ENCODE peak calls at places on chromosomes 3 and 15, in eight cellular contexts. One of them, this sample, is unnamed.

GRCh38 chr3:170089862-170090600 is 52.2 kb downstream of the GPR160 start:
- DNase-seq in uterus: no peak
- DNase-seq in astrocyte of the cerebellum: no peak
- DNase-seq in suprapubic skin: no peak
- DNase-seq in naive thymus-derived CD4-positive, alpha-beta T cell: no peak
- DNase-seq in WERI-Rb-1: no peak
- DNase-seq in neuronal stem cell: no peak
- DNase-seq in IMR-90: no peak
- DNase-seq in this sample: no peak

GRCh38 chr3:46447535-46447934 is 17.2 kb downstream of the LTF start:
- DNase-seq in naive thymus-derived CD4-positive, alpha-beta T cell: no peak
- DNase-seq in WERI-Rb-1: peak
- DNase-seq in suprapubic skin: no peak
- DNase-seq in IMR-90: no peak
- DNase-seq in uterus: no peak
- DNase-seq in neuronal stem cell: no peak
- DNase-seq in astrocyte of the cerebellum: no peak
- DNase-seq in this sample: no peak

GRCh38 chr3:52507359-52507758 is 12.2 kb downstream of the STAB1 start:
- DNase-seq in IMR-90: peak
- DNase-seq in suprapubic skin: no peak
- DNase-seq in WERI-Rb-1: no peak
- DNase-seq in uterus: no peak
- DNase-seq in astrocyte of the cerebellum: no peak
- DNase-seq in neuronal stem cell: no peak
- DNase-seq in naive thymus-derived CD4-positive, alpha-beta T cell: no peak
- DNase-seq in this sample: no peak

GRCh38 chr3:39185326-39185958 is 7.0 kb downstream of the XIRP1 start:
- DNase-seq in WERI-Rb-1: no peak
- DNase-seq in uterus: no peak
- DNase-seq in neuronal stem cell: no peak
- DNase-seq in naive thymus-derived CD4-positive, alpha-beta T cell: no peak
- DNase-seq in astrocyte of the cerebellum: no peak
- DNase-seq in suprapubic skin: no peak
- DNase-seq in IMR-90: no peak
- DNase-seq in this sample: no peak

GRCh38 chr3:138842483-138843188 is 7.9 kb upstream of the PIK3CB start:
- DNase-seq in naive thymus-derived CD4-positive, alpha-beta T cell: no peak
- DNase-seq in WERI-Rb-1: no peak
- DNase-seq in neuronal stem cell: no peak
- DNase-seq in uterus: no peak
- DNase-seq in suprapubic skin: no peak
- DNase-seq in IMR-90: no peak
- DNase-seq in astrocyte of the cerebellum: no peak
- DNase-seq in this sample: no peak

GRCh38 chr3:56783644-56784451 is 17.9 kb downstream of the ARHGEF3 start:
- DNase-seq in uterus: peak
- DNase-seq in IMR-90: peak
- DNase-seq in suprapubic skin: no peak
- DNase-seq in astrocyte of the cerebellum: peak
- DNase-seq in naive thymus-derived CD4-positive, alpha-beta T cell: no peak
- DNase-seq in neuronal stem cell: no peak
- DNase-seq in WERI-Rb-1: no peak
- DNase-seq in this sample: peak

GRCh38 chr3:30682434-30683155 is 76.2 kb downstream of the TGFBR2 start:
- DNase-seq in astrocyte of the cerebellum: no peak
- DNase-seq in WERI-Rb-1: no peak
- DNase-seq in uterus: no peak
- DNase-seq in IMR-90: no peak
- DNase-seq in neuronal stem cell: no peak
- DNase-seq in naive thymus-derived CD4-positive, alpha-beta T cell: no peak
- DNase-seq in suprapubic skin: no peak
- DNase-seq in this sample: no peak

GRCh38 chr3:115663414-115663813 is 40.1 kb downstream of the GAP43 start:
- DNase-seq in suprapubic skin: no peak
- DNase-seq in naive thymus-derived CD4-positive, alpha-beta T cell: no peak
- DNase-seq in neuronal stem cell: no peak
- DNase-seq in astrocyte of the cerebellum: no peak
- DNase-seq in WERI-Rb-1: no peak
- DNase-seq in uterus: no peak
- DNase-seq in IMR-90: no peak
- DNase-seq in this sample: no peak

GRCh38 chr3:54696313-54696712 is 231.5 kb downstream of the LRTM1 start:
- DNase-seq in suprapubic skin: no peak
- DNase-seq in naive thymus-derived CD4-positive, alpha-beta T cell: no peak
- DNase-seq in IMR-90: no peak
- DNase-seq in neuronal stem cell: no peak
- DNase-seq in WERI-Rb-1: no peak
- DNase-seq in astrocyte of the cerebellum: no peak
- DNase-seq in uterus: no peak
- DNase-seq in this sample: peak

GRCh38 chr3:79766474-79767193 is 1.2 kb downstream of the ROBO1 start:
- DNase-seq in WERI-Rb-1: no peak
- DNase-seq in IMR-90: no peak
- DNase-seq in uterus: no peak
- DNase-seq in suprapubic skin: no peak
- DNase-seq in neuronal stem cell: no peak
- DNase-seq in naive thymus-derived CD4-positive, alpha-beta T cell: no peak
- DNase-seq in astrocyte of the cerebellum: no peak
- DNase-seq in this sample: no peak

GRCh38 chr3:11564577-11565001 is 79.1 kb downstream of the VGLL4 start:
- DNase-seq in astrocyte of the cerebellum: no peak
- DNase-seq in neuronal stem cell: no peak
- DNase-seq in IMR-90: no peak
- DNase-seq in WERI-Rb-1: no peak
- DNase-seq in uterus: peak
- DNase-seq in suprapubic skin: no peak
- DNase-seq in naive thymus-derived CD4-positive, alpha-beta T cell: no peak
- DNase-seq in this sample: no peak

GRCh38 chr3:129252748-129253147 is 3.3 kb downstream of the COPG1 start:
- DNase-seq in astrocyte of the cerebellum: no peak
- DNase-seq in neuronal stem cell: no peak
- DNase-seq in naive thymus-derived CD4-positive, alpha-beta T cell: no peak
- DNase-seq in uterus: no peak
- DNase-seq in WERI-Rb-1: no peak
- DNase-seq in suprapubic skin: no peak
- DNase-seq in IMR-90: no peak
- DNase-seq in this sample: no peak

GRCh38 chr3:76024640-76025039 is 239.3 kb upstream of the ZNF717 start:
- DNase-seq in neuronal stem cell: no peak
- DNase-seq in astrocyte of the cerebellum: no peak
- DNase-seq in naive thymus-derived CD4-positive, alpha-beta T cell: no peak
- DNase-seq in suprapubic skin: no peak
- DNase-seq in IMR-90: peak
- DNase-seq in WERI-Rb-1: no peak
- DNase-seq in uterus: no peak
- DNase-seq in this sample: peak

GRCh38 chr15:31274496-31275330 is 51.9 kb upstream of the KLF13 start:
- DNase-seq in uterus: peak
- DNase-seq in suprapubic skin: peak
- DNase-seq in IMR-90: peak
- DNase-seq in WERI-Rb-1: no peak
- DNase-seq in naive thymus-derived CD4-positive, alpha-beta T cell: no peak
- DNase-seq in astrocyte of the cerebellum: no peak
- DNase-seq in neuronal stem cell: no peak
- DNase-seq in this sample: no peak

GRCh38 chr3:29525254-29525881 is 244.5 kb downstream of the RBMS3 start:
- DNase-seq in IMR-90: peak
- DNase-seq in naive thymus-derived CD4-positive, alpha-beta T cell: no peak
- DNase-seq in WERI-Rb-1: no peak
- DNase-seq in uterus: peak
- DNase-seq in neuronal stem cell: no peak
- DNase-seq in astrocyte of the cerebellum: peak
- DNase-seq in suprapubic skin: peak
- DNase-seq in this sample: no peak

GRCh38 chr15:68820205-68820588 is 498 bp downstream of the ANP32A start:
- DNase-seq in IMR-90: no peak
- DNase-seq in astrocyte of the cerebellum: no peak
- DNase-seq in uterus: peak
- DNase-seq in naive thymus-derived CD4-positive, alpha-beta T cell: peak
- DNase-seq in neuronal stem cell: no peak
- DNase-seq in suprapubic skin: no peak
- DNase-seq in WERI-Rb-1: peak
- DNase-seq in this sample: peak

GRCh38 chr15:90264649-90265048 is 823 bp upstream of the NGRN start:
- DNase-seq in suprapubic skin: no peak
- DNase-seq in astrocyte of the cerebellum: no peak
- DNase-seq in WERI-Rb-1: no peak
- DNase-seq in naive thymus-derived CD4-positive, alpha-beta T cell: no peak
- DNase-seq in neuronal stem cell: no peak
- DNase-seq in uterus: no peak
- DNase-seq in IMR-90: no peak
- DNase-seq in this sample: no peak

GRCh38 chr15:42152196-42152920 is 4.1 kb downstream of the PLA2G4F start:
- DNase-seq in astrocyte of the cerebellum: no peak
- DNase-seq in neuronal stem cell: no peak
- DNase-seq in uterus: peak
- DNase-seq in suprapubic skin: peak
- DNase-seq in naive thymus-derived CD4-positive, alpha-beta T cell: no peak
- DNase-seq in IMR-90: no peak
- DNase-seq in WERI-Rb-1: no peak
- DNase-seq in this sample: no peak

DNA sequence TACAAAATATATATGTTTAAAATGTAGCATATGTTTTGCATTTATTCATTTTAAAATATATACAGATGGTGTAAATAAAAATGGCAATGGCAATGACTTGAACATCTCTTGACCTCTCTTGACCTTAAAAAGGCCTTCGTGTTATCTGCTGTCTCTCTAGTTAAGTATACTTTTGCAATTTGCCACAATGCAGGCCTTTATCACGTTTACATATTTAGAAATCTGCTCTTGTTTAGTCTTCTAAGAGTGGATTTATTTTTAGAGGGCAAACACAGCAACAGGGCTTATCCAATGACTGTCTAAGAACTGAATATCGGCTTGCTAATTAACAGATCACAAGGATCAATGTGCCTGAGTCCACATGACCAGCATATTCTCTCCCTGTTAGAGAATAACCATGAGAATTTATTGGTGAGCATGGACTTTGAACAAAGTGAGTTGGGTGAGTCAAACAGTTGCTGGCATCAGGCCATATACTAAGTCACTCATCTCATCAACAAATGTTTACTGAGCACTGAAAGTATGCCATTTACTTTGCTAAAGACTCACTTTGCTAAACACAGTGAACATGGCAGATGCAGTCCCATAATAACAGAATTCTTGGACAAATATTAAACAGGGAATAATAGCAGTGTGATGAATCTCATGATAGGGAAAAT is 48.2 kb downstream of the MDFIC2 start:
- DNase-seq in WERI-Rb-1: no peak
- DNase-seq in astrocyte of the cerebellum: no peak
- DNase-seq in IMR-90: peak
- DNase-seq in naive thymus-derived CD4-positive, alpha-beta T cell: no peak
- DNase-seq in uterus: no peak
- DNase-seq in suprapubic skin: no peak
- DNase-seq in neuronal stem cell: no peak
- DNase-seq in this sample: no peak
- H3K4me3 ChIP-seq in WERI-Rb-1: no peak
- H3K4me3 ChIP-seq in astrocyte of the cerebellum: no peak
- H3K4me3 ChIP-seq in IMR-90: no peak
- H3K4me3 ChIP-seq in naive thymus-derived CD4-positive, alpha-beta T cell: no peak
- H3K4me3 ChIP-seq in uterus: no peak
- H3K4me3 ChIP-seq in suprapubic skin: no peak
- H3K4me3 ChIP-seq in neuronal stem cell: no peak
- H3K4me3 ChIP-seq in this sample: no peak

DNA sequence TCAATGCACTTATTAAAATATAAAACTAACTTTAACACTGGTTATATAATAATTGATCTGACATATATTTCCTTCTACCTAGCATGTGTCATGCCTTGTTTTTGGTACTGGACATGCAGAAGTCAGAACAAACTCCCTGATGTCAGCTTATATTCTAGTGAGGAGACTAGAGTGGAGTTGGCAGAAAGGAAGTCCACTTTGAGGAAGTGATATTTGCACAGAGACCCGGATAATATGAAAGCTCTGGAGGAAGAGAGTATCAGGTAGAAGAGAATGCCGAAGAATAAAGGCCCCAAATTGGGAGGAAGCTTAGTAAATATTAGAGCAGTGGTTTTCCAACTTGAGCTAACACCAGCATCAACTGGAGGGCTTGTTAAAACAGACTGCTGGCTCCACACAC is 24.6 kb upstream of the ZNF280D start:
- DNase-seq in naive thymus-derived CD4-positive, alpha-beta T cell: no peak
- DNase-seq in suprapubic skin: no peak
- DNase-seq in WERI-Rb-1: no peak
- DNase-seq in neuronal stem cell: no peak
- DNase-seq in uterus: no peak
- DNase-seq in IMR-90: no peak
- DNase-seq in astrocyte of the cerebellum: no peak
- DNase-seq in this sample: no peak
- H3K4me3 ChIP-seq in naive thymus-derived CD4-positive, alpha-beta T cell: no peak
- H3K4me3 ChIP-seq in suprapubic skin: no peak
- H3K4me3 ChIP-seq in WERI-Rb-1: no peak
- H3K4me3 ChIP-seq in neuronal stem cell: no peak
- H3K4me3 ChIP-seq in uterus: no peak
- H3K4me3 ChIP-seq in IMR-90: no peak
- H3K4me3 ChIP-seq in astrocyte of the cerebellum: no peak
- H3K4me3 ChIP-seq in this sample: no peak

GRCh38 chr15:36883705-36884355 is 216.5 kb downstream of the MEIS2 start:
- DNase-seq in astrocyte of the cerebellum: peak
- DNase-seq in suprapubic skin: peak
- DNase-seq in IMR-90: peak
- DNase-seq in uterus: peak
- DNase-seq in naive thymus-derived CD4-positive, alpha-beta T cell: no peak
- DNase-seq in neuronal stem cell: peak
- DNase-seq in WERI-Rb-1: peak
- DNase-seq in this sample: peak
- H3K4me3 ChIP-seq in astrocyte of the cerebellum: peak
- H3K4me3 ChIP-seq in suprapubic skin: peak
- H3K4me3 ChIP-seq in IMR-90: peak
- H3K4me3 ChIP-seq in uterus: peak
- H3K4me3 ChIP-seq in naive thymus-derived CD4-positive, alpha-beta T cell: no peak
- H3K4me3 ChIP-seq in neuronal stem cell: peak
- H3K4me3 ChIP-seq in WERI-Rb-1: peak
- H3K4me3 ChIP-seq in this sample: no peak

GRCh38 chr3:17090271-17090992 is 205.7 kb downstream of the PLCL2 start:
- DNase-seq in neuronal stem cell: no peak
- DNase-seq in uterus: no peak
- DNase-seq in WERI-Rb-1: no peak
- DNase-seq in naive thymus-derived CD4-positive, alpha-beta T cell: no peak
- DNase-seq in astrocyte of the cerebellum: no peak
- DNase-seq in suprapubic skin: no peak
- DNase-seq in IMR-90: no peak
- DNase-seq in this sample: no peak

GRCh38 chr3:17088017-17088416 is 203.3 kb downstream of the PLCL2 start:
- DNase-seq in IMR-90: no peak
- DNase-seq in astrocyte of the cerebellum: no peak
- DNase-seq in neuronal stem cell: no peak
- DNase-seq in naive thymus-derived CD4-positive, alpha-beta T cell: no peak
- DNase-seq in suprapubic skin: no peak
- DNase-seq in uterus: no peak
- DNase-seq in WERI-Rb-1: no peak
- DNase-seq in this sample: no peak

GRCh38 chr3:17088602-17089313 is 204.0 kb downstream of the PLCL2 start:
- DNase-seq in IMR-90: no peak
- DNase-seq in WERI-Rb-1: no peak
- DNase-seq in uterus: no peak
- DNase-seq in neuronal stem cell: no peak
- DNase-seq in astrocyte of the cerebellum: no peak
- DNase-seq in naive thymus-derived CD4-positive, alpha-beta T cell: no peak
- DNase-seq in suprapubic skin: no peak
- DNase-seq in this sample: peak

GRCh38 chr3:17089314-17089700 is 204.6 kb downstream of the PLCL2 start:
- DNase-seq in neuronal stem cell: no peak
- DNase-seq in naive thymus-derived CD4-positive, alpha-beta T cell: no peak
- DNase-seq in astrocyte of the cerebellum: no peak
- DNase-seq in suprapubic skin: no peak
- DNase-seq in uterus: no peak
- DNase-seq in IMR-90: no peak
- DNase-seq in WERI-Rb-1: no peak
- DNase-seq in this sample: no peak

GRCh38 chr3:17087509-17087908 is 202.8 kb downstream of the PLCL2 start:
- DNase-seq in uterus: no peak
- DNase-seq in IMR-90: no peak
- DNase-seq in astrocyte of the cerebellum: no peak
- DNase-seq in WERI-Rb-1: no peak
- DNase-seq in suprapubic skin: no peak
- DNase-seq in neuronal stem cell: no peak
- DNase-seq in naive thymus-derived CD4-positive, alpha-beta T cell: no peak
- DNase-seq in this sample: peak
- H3K4me3 ChIP-seq in uterus: no peak
- H3K4me3 ChIP-seq in IMR-90: no peak
- H3K4me3 ChIP-seq in astrocyte of the cerebellum: no peak
- H3K4me3 ChIP-seq in WERI-Rb-1: no peak
- H3K4me3 ChIP-seq in suprapubic skin: no peak
- H3K4me3 ChIP-seq in neuronal stem cell: no peak
- H3K4me3 ChIP-seq in naive thymus-derived CD4-positive, alpha-beta T cell: no peak
- H3K4me3 ChIP-seq in this sample: no peak

This sample was measured in Jurkat, Clone E6-1.